ENCODE peak calls at places on chromosomes 13 and 19, in four cellular contexts. One of them, this sample, is unnamed.

GRCh38 chr19:1027953-1028902 is 1.8 kb downstream of the CNN2 start:
- DNase-seq in amygdala: no peak
- DNase-seq in mucosa of gallbladder: peak; percentile 64
- DNase-seq in stimulated activated CD4-positive, alpha-beta T cell treated with anti-CD3 and anti-CD28 coated beads, Interleukin-12 subunit alpha, Interleukin-12 subunit beta, amount 100 ng/mL, for 4 hours: peak; percentile 44
- DNase-seq in this sample: peak; percentile 84

GRCh38 chr13:26036383-26036782 is 15.4 kb downstream of the SHISA2 start:
- DNase-seq in amygdala: no peak
- DNase-seq in mucosa of gallbladder: no peak
- DNase-seq in stimulated activated CD4-positive, alpha-beta T cell treated with anti-CD3 and anti-CD28 coated beads, Interleukin-12 subunit alpha, Interleukin-12 subunit beta, amount 100 ng/mL, for 4 hours: no peak
- DNase-seq in this sample: no peak

GRCh38 chr19:16670291-16670690 is 9.4 kb downstream of the TMEM38A start:
- DNase-seq in mucosa of gallbladder: no peak
- DNase-seq in stimulated activated CD4-positive, alpha-beta T cell treated with anti-CD3 and anti-CD28 coated beads, Interleukin-12 subunit alpha, Interleukin-12 subunit beta, amount 100 ng/mL, for 4 hours: no peak
- DNase-seq in amygdala: no peak
- DNase-seq in this sample: no peak

GRCh38 chr13:98427331-98427995 is 149.4 kb downstream of the STK24 start:
- DNase-seq in mucosa of gallbladder: no peak
- DNase-seq in amygdala: no peak
- DNase-seq in stimulated activated CD4-positive, alpha-beta T cell treated with anti-CD3 and anti-CD28 coated beads, Interleukin-12 subunit alpha, Interleukin-12 subunit beta, amount 100 ng/mL, for 4 hours: no peak
- DNase-seq in this sample: no peak

GRCh38 chr19:29586401-29586800 is 19.7 kb upstream of the POP4 start:
- DNase-seq in mucosa of gallbladder: no peak
- DNase-seq in amygdala: no peak
- DNase-seq in stimulated activated CD4-positive, alpha-beta T cell treated with anti-CD3 and anti-CD28 coated beads, Interleukin-12 subunit alpha, Interleukin-12 subunit beta, amount 100 ng/mL, for 4 hours: no peak
- DNase-seq in this sample: no peak

GRCh38 chr19:12052571-12053169 is at the start of gene ZNF878:
- DNase-seq in stimulated activated CD4-positive, alpha-beta T cell treated with anti-CD3 and anti-CD28 coated beads, Interleukin-12 subunit alpha, Interleukin-12 subunit beta, amount 100 ng/mL, for 4 hours: peak; percentile 51
- DNase-seq in amygdala: peak; percentile 74
- DNase-seq in mucosa of gallbladder: peak; percentile 91
- DNase-seq in this sample: peak; percentile 93

GRCh38 chr13:50928609-50929274 is 19.2 kb downstream of the RNASEH2B start:
- DNase-seq in mucosa of gallbladder: no peak
- DNase-seq in stimulated activated CD4-positive, alpha-beta T cell treated with anti-CD3 and anti-CD28 coated beads, Interleukin-12 subunit alpha, Interleukin-12 subunit beta, amount 100 ng/mL, for 4 hours: no peak
- DNase-seq in amygdala: no peak
- DNase-seq in this sample: no peak

GRCh38 chr13:79440958-79441553 is 35.0 kb upstream of the RBM26 start:
- DNase-seq in amygdala: no peak
- DNase-seq in stimulated activated CD4-positive, alpha-beta T cell treated with anti-CD3 and anti-CD28 coated beads, Interleukin-12 subunit alpha, Interleukin-12 subunit beta, amount 100 ng/mL, for 4 hours: no peak
- DNase-seq in mucosa of gallbladder: no peak
- DNase-seq in this sample: peak; percentile 68

GRCh38 chr19:54191671-54192453 is 754 bp downstream of the TSEN34 start:
- DNase-seq in mucosa of gallbladder: no peak
- DNase-seq in amygdala: no peak
- DNase-seq in stimulated activated CD4-positive, alpha-beta T cell treated with anti-CD3 and anti-CD28 coated beads, Interleukin-12 subunit alpha, Interleukin-12 subunit beta, amount 100 ng/mL, for 4 hours: no peak
- DNase-seq in this sample: peak; percentile 46

GRCh38 chr13:33110713-33111413 is 94.6 kb downstream of the KL start:
- DNase-seq in mucosa of gallbladder: no peak
- DNase-seq in stimulated activated CD4-positive, alpha-beta T cell treated with anti-CD3 and anti-CD28 coated beads, Interleukin-12 subunit alpha, Interleukin-12 subunit beta, amount 100 ng/mL, for 4 hours: no peak
- DNase-seq in amygdala: no peak
- DNase-seq in this sample: peak; percentile 39

GRCh38 chr13:85212692-85213091 is 586.5 kb downstream of the SLITRK6 start:
- DNase-seq in mucosa of gallbladder: no peak
- DNase-seq in amygdala: no peak
- DNase-seq in stimulated activated CD4-positive, alpha-beta T cell treated with anti-CD3 and anti-CD28 coated beads, Interleukin-12 subunit alpha, Interleukin-12 subunit beta, amount 100 ng/mL, for 4 hours: no peak
- DNase-seq in this sample: no peak

GRCh38 chr19:3699071-3699740 is 1.1 kb downstream of the PIP5K1C start:
- DNase-seq in amygdala: no peak
- DNase-seq in stimulated activated CD4-positive, alpha-beta T cell treated with anti-CD3 and anti-CD28 coated beads, Interleukin-12 subunit alpha, Interleukin-12 subunit beta, amount 100 ng/mL, for 4 hours: no peak
- DNase-seq in mucosa of gallbladder: no peak
- DNase-seq in this sample: peak; percentile 58

GRCh38 chr19:49856574-49857021 is 5.6 kb downstream of the PTOV1 start:
- DNase-seq in amygdala: no peak
- DNase-seq in stimulated activated CD4-positive, alpha-beta T cell treated with anti-CD3 and anti-CD28 coated beads, Interleukin-12 subunit alpha, Interleukin-12 subunit beta, amount 100 ng/mL, for 4 hours: no peak
- DNase-seq in mucosa of gallbladder: no peak
- DNase-seq in this sample: no peak

GRCh38 chr19:17920527-17920926 is 12.3 kb upstream of the CCDC124 start:
- DNase-seq in mucosa of gallbladder: no peak
- DNase-seq in stimulated activated CD4-positive, alpha-beta T cell treated with anti-CD3 and anti-CD28 coated beads, Interleukin-12 subunit alpha, Interleukin-12 subunit beta, amount 100 ng/mL, for 4 hours: no peak
- DNase-seq in amygdala: no peak
- DNase-seq in this sample: no peak

GRCh38 chr19:52786078-52786463 is 520 bp downstream of the ZNF600 start:
- DNase-seq in amygdala: no peak
- DNase-seq in mucosa of gallbladder: no peak
- DNase-seq in stimulated activated CD4-positive, alpha-beta T cell treated with anti-CD3 and anti-CD28 coated beads, Interleukin-12 subunit alpha, Interleukin-12 subunit beta, amount 100 ng/mL, for 4 hours: no peak
- DNase-seq in this sample: peak; percentile 41

This sample was measured in left colon.